ENCODE peak calls at places on chromosomes 13 and 19, in ten cellular contexts. P, H, L, B, Z, G, Q, R, N and W are unnamed samples.
A peak's percentile ranks its signal among the peaks of the same experiment; 100 is the strongest.

GRCh38 chr13:48334534-48335127 is 31.1 kb downstream of the RB1 start:
- DNase-seq in N (no peak), G (no peak), H (no peak), L (peak; percentile 17), Z (no peak), P (no peak), B (no peak), Q (no peak), R (peak; percentile 19), W (no peak)

GRCh38 chr19:56294557-56294956 is 20.1 kb downstream of the ZSCAN5A start:
- DNase-seq in Q (no peak), B (no peak), H (no peak), N (no peak), Z (no peak), R (no peak), P (no peak), L (no peak), G (no peak), W (no peak)

GRCh38 chr13:114248011-114248410 is 13.3 kb downstream of the CDC16 start:
- DNase-seq in H (no peak), P (no peak), R (no peak), Q (no peak), L (no peak), B (no peak), N (no peak), G (no peak), Z (no peak), W (no peak)

GRCh38 chr19:39296055-39296645 is at the start of gene IFNL1:
- DNase-seq in G (peak; percentile 39), R (no peak), B (no peak), Q (no peak), Z (peak; percentile 60), L (no peak), N (no peak), H (no peak), P (no peak), W (no peak)

GRCh38 chr19:6103217-6103644 is 7.1 kb downstream of the RFX2 start:
- DNase-seq in R (no peak), B (no peak), L (no peak), G (peak; percentile 92), N (no peak), P (peak; percentile 89), H (peak; percentile 76), Q (peak; percentile 89), Z (peak; percentile 85), W (peak; percentile 72)

GRCh38 chr13:54614729-54615128 is 1586.1 kb downstream of the OLFM4 start:
- DNase-seq in P (no peak), R (no peak), L (no peak), B (no peak), G (no peak), N (no peak), Q (no peak), H (no peak), Z (no peak), W (no peak)

GRCh38 chr13:94602467-94602866 is 810 bp downstream of the GPR180 start:
- DNase-seq in Q (no peak), G (no peak), N (no peak), P (no peak), Z (no peak), H (no peak), L (no peak), B (no peak), R (no peak), W (no peak)

GRCh38 chr13:101490400-101491015 is 38.0 kb downstream of the ITGBL1 start:
- DNase-seq in L (no peak), Z (no peak), H (no peak), N (no peak), B (no peak), G (no peak), Q (no peak), R (no peak), P (no peak), W (no peak)

GRCh38 chr13:111058796-111059506 is 56.2 kb upstream of the ARHGEF7 start:
- DNase-seq in R (no peak), L (peak; percentile 6), P (no peak), H (no peak), Z (no peak), Q (no peak), G (no peak), B (no peak), N (no peak), W (no peak)

GRCh38 chr19:33464010-33464732 is 57.4 kb downstream of the PEPD start:
- DNase-seq in N (no peak), Q (no peak), B (no peak), G (no peak), Z (no peak), H (peak; percentile 15), L (no peak), P (no peak), R (no peak), W (no peak)

GRCh38 chr19:2546128-2547032 is 70.5 kb downstream of the GADD45B start:
- DNase-seq in B (no peak), N (peak; percentile 70), R (no peak), L (no peak), Q (peak; percentile 54), P (peak; percentile 93), G (peak; percentile 91), Z (peak; percentile 64), H (peak; percentile 82), W (peak; percentile 52)

GRCh38 chr13:97004886-97005285 is 10.6 kb upstream of the OXGR1 start:
- DNase-seq in N (no peak), P (no peak), Q (no peak), B (no peak), H (no peak), L (no peak), G (no peak), Z (no peak), R (no peak), W (no peak)

GRCh38 chr13:97002581-97002980 is 8.3 kb upstream of the OXGR1 start:
- DNase-seq in L (no peak), N (no peak), Z (no peak), P (no peak), Q (no peak), B (no peak), G (no peak), H (no peak), R (no peak), W (no peak)

GRCh38 chr13:97004096-97004876 is 10.0 kb upstream of the OXGR1 start:
- DNase-seq in L (no peak), B (no peak), Z (no peak), Q (no peak), P (no peak), N (no peak), H (no peak), G (no peak), R (no peak), W (no peak)

GRCh38 chr13:97003071-97003470 is 8.8 kb upstream of the OXGR1 start:
- DNase-seq in B (no peak), G (no peak), Q (no peak), P (no peak), N (no peak), Z (no peak), L (no peak), R (no peak), H (no peak), W (no peak)

GRCh38 chr13:97005631-97006262 is 11.5 kb upstream of the OXGR1 start:
- DNase-seq in P (no peak), L (no peak), N (no peak), G (no peak), R (no peak), H (no peak), Q (no peak), B (no peak), Z (no peak), W (no peak)
- TF ChIP-seq CTCF in P (no peak), L (no peak), N (no peak), G (no peak), R (no peak), H (no peak), Q (no peak), B (no peak), Z (no peak), W (no peak)

DNA sequence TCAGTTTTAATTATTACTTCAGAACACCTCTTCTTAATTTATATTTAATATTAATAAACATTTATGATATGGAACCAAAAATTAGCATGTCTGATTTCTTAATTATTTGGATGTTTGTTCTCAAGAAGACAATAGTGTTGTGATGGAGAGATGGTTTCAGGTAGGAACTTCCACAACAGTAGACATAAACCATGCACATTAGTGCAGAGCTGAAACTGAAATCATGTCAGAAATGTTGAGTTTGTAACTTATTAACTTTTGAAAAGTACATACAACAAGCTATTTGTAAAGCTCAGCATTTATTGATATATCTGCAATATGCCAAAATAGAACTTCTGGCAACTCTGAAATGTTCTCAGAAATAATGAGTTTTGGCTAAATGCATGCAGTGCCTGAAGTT is 11.8 kb upstream of the EDNRB start:
- DNase-seq in R (no peak), H (no peak), Z (no peak), G (no peak), P (no peak), B (no peak), L (no peak), Q (no peak), N (no peak), W (no peak)
- H3K27ac ChIP-seq in R (no peak overlapping the region), H (no peak overlapping the region), Z (no peak overlapping the region), G (no peak overlapping the region), P (no peak overlapping the region), B (no peak overlapping the region), L (no peak overlapping the region), Q (no peak overlapping the region), N (no peak overlapping the region), W (no peak overlapping the region)

GRCh38 chr19:1273263-1274041 is 1.9 kb upstream of the FAM174C start:
- DNase-seq in G (no peak), N (no peak), Q (no peak), Z (no peak), L (no peak), H (no peak), P (no peak), B (no peak), R (no peak), W (no peak)
- TF ChIP-seq POLR2A in G (no peak), N (no peak), Q (no peak), Z (no peak), L (no peak), H (no peak), P (no peak), B (peak; percentile 75), R (no peak), W (no peak)

GRCh38 chr13:66951426-66951825 is 278.7 kb downstream of the PCDH9 start:
- DNase-seq in L (no peak), Q (no peak), R (no peak), N (no peak), B (no peak), H (no peak), P (no peak), G (no peak), Z (no peak), W (no peak)

GRCh38 chr13:66948910-66949309 is 281.2 kb downstream of the PCDH9 start:
- DNase-seq in N (no peak), Q (no peak), R (no peak), H (no peak), P (no peak), L (no peak), Z (no peak), G (no peak), B (no peak), W (no peak)

GRCh38 chr13:66950666-66951065 is 279.5 kb downstream of the PCDH9 start:
- DNase-seq in B (no peak), L (no peak), Q (no peak), G (no peak), R (no peak), P (no peak), H (no peak), N (no peak), Z (no peak), W (no peak)

DNA sequence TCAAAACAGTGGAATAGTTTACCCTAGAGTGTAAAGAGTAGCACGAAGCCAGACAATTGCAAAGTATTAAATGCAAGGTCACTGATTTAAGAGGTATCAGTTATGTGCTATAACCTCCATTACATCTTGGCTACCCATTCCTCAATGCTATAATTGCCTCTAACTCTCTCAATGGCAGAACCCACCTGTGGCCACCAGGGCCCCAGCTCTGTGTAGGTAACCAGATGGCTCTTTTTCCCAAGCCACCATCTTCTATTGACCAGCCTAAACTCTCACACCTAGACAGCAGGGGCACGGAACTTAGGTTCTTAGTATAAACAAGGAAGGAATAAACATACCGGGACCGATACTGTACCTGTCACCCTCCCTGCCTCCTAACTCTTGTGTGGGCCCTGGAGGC is 277.6 kb downstream of the PCDH9 start:
- DNase-seq in H (no peak), P (no peak), B (no peak), N (no peak), Q (no peak), L (no peak), Z (no peak), G (no peak), R (no peak), W (no peak)
- TF ChIP-seq CTCF in H (no peak), P (no peak), B (no peak), N (no peak), Q (no peak), L (no peak), Z (no peak), G (no peak), R (no peak), W (no peak)